ENCODE peak calls at places on chromosome 14, in four cellular contexts. One of them, this sample, is unnamed.

GRCh38 chr14:34691173-34691572 is 23.2 kb downstream of the CFL2 start:
- DNase-seq in pancreas: no peak
- DNase-seq in nephron progenitor cell: no peak
- DNase-seq in heart right ventricle: no peak
- DNase-seq in this sample: no peak

GRCh38 chr14:57171903-57172302 is 96.8 kb downstream of the EXOC5 start:
- DNase-seq in pancreas: no peak
- DNase-seq in nephron progenitor cell: no peak
- DNase-seq in heart right ventricle: no peak
- DNase-seq in this sample: no peak

GRCh38 chr14:101035466-101036225 is 132.1 kb upstream of the RTL1 start:
- DNase-seq in pancreas: no peak
- DNase-seq in nephron progenitor cell: no peak
- DNase-seq in heart right ventricle: no peak
- DNase-seq in this sample: no peak

GRCh38 chr14:98754343-98755025 is 517.5 kb downstream of the BCL11B start:
- DNase-seq in pancreas: no peak
- DNase-seq in nephron progenitor cell: no peak
- DNase-seq in heart right ventricle: no peak
- DNase-seq in this sample: no peak

GRCh38 chr14:63179383-63179782 is 24.9 kb upstream of the RHOJ start:
- DNase-seq in pancreas: no peak
- DNase-seq in nephron progenitor cell: no peak
- DNase-seq in heart right ventricle: no peak
- DNase-seq in this sample: no peak

GRCh38 chr14:100898935-100899840 is 4.3 kb downstream of the RTL1 start:
- DNase-seq in pancreas: peak
- DNase-seq in nephron progenitor cell: no peak
- DNase-seq in heart right ventricle: no peak
- DNase-seq in this sample: no peak

GRCh38 chr14:103122578-103123127 is 608 bp upstream of the TNFAIP2 start:
- DNase-seq in pancreas: no peak
- DNase-seq in nephron progenitor cell: no peak
- DNase-seq in heart right ventricle: no peak
- DNase-seq in this sample: no peak

GRCh38 chr14:68948686-68949085 is 30.4 kb downstream of the ACTN1 start:
- DNase-seq in pancreas: no peak
- DNase-seq in nephron progenitor cell: no peak
- DNase-seq in heart right ventricle: no peak
- DNase-seq in this sample: no peak

GRCh38 chr14:101620039-101620788 is 58.9 kb downstream of the DIO3 start:
- DNase-seq in pancreas: no peak
- DNase-seq in nephron progenitor cell: no peak
- DNase-seq in heart right ventricle: no peak
- DNase-seq in this sample: no peak

GRCh38 chr14:41609704-41610183 is 3.1 kb downstream of the LRFN5 start:
- DNase-seq in pancreas: no peak
- DNase-seq in nephron progenitor cell: peak
- DNase-seq in heart right ventricle: peak
- DNase-seq in this sample: peak

GRCh38 chr14:20659813-20660395 is 18.4 kb upstream of the OR6S1 start:
- DNase-seq in pancreas: no peak
- DNase-seq in nephron progenitor cell: no peak
- DNase-seq in heart right ventricle: no peak
- DNase-seq in this sample: no peak

GRCh38 chr14:93033039-93033982 is 82.4 kb downstream of the ITPK1 start:
- DNase-seq in pancreas: no peak
- DNase-seq in nephron progenitor cell: no peak
- DNase-seq in heart right ventricle: no peak
- DNase-seq in this sample: no peak

GRCh38 chr14:98906123-98906995 is 365.6 kb downstream of the BCL11B start:
- DNase-seq in pancreas: no peak
- DNase-seq in nephron progenitor cell: no peak
- DNase-seq in heart right ventricle: no peak
- DNase-seq in this sample: no peak

GRCh38 chr14:31843361-31844091 is 233.6 kb upstream of the ARHGAP5 start:
- DNase-seq in pancreas: no peak
- DNase-seq in nephron progenitor cell: no peak
- DNase-seq in heart right ventricle: no peak
- DNase-seq in this sample: no peak

GRCh38 chr14:25006961-25007795 is 42.8 kb downstream of the STXBP6 start:
- DNase-seq in pancreas: no peak
- DNase-seq in nephron progenitor cell: no peak
- DNase-seq in heart right ventricle: no peak
- DNase-seq in this sample: no peak

GRCh38 chr14:75147423-75148071 is 20.7 kb upstream of the NEK9 start:
- DNase-seq in pancreas: peak
- DNase-seq in nephron progenitor cell: peak
- DNase-seq in heart right ventricle: peak
- DNase-seq in this sample: no peak

GRCh38 chr14:100383727-100384158 is 60.6 kb downstream of the SLC25A47 start:
- DNase-seq in pancreas: peak
- DNase-seq in nephron progenitor cell: peak
- DNase-seq in heart right ventricle: peak
- DNase-seq in this sample: peak

GRCh38 chr14:68146812-68147211 is 327.2 kb downstream of the RAD51B start:
- DNase-seq in pancreas: no peak
- DNase-seq in nephron progenitor cell: no peak
- DNase-seq in heart right ventricle: no peak
- DNase-seq in this sample: no peak

GRCh38 chr14:54147285-54147684 is 190.7 kb upstream of the BMP4 start:
- DNase-seq in pancreas: no peak
- DNase-seq in nephron progenitor cell: no peak
- DNase-seq in heart right ventricle: no peak
- DNase-seq in this sample: no peak

GRCh38 chr14:99781091-99781490 is 12.1 kb upstream of the EML1 start:
- DNase-seq in pancreas: no peak
- DNase-seq in nephron progenitor cell: no peak
- DNase-seq in heart right ventricle: no peak
- DNase-seq in this sample: no peak

GRCh38 chr14:100651999-100652508 is 64.8 kb upstream of the BEGAIN start:
- DNase-seq in pancreas: peak
- DNase-seq in nephron progenitor cell: no peak
- DNase-seq in heart right ventricle: no peak
- DNase-seq in this sample: no peak

GRCh38 chr14:95434161-95434560 is 82.3 kb downstream of the SYNE3 start:
- DNase-seq in pancreas: no peak
- DNase-seq in nephron progenitor cell: no peak
- DNase-seq in heart right ventricle: no peak
- DNase-seq in this sample: no peak

GRCh38 chr14:75307700-75308379 is 29.2 kb downstream of the FOS start:
- DNase-seq in pancreas: peak
- DNase-seq in nephron progenitor cell: peak
- DNase-seq in heart right ventricle: peak
- DNase-seq in this sample: peak

GRCh38 chr14:94355191-94355794 is 32.2 kb upstream of the SERPINA6 start:
- DNase-seq in pancreas: no peak
- DNase-seq in nephron progenitor cell: peak
- DNase-seq in heart right ventricle: peak
- DNase-seq in this sample: no peak

GRCh38 chr14:56474419-56475022 is 105.1 kb upstream of the TMEM260 start:
- DNase-seq in pancreas: no peak
- DNase-seq in nephron progenitor cell: peak
- DNase-seq in heart right ventricle: no peak
- DNase-seq in this sample: peak

GRCh38 chr14:93103392-93104080 is 12.2 kb downstream of the ITPK1 start:
- DNase-seq in pancreas: peak
- DNase-seq in nephron progenitor cell: no peak
- DNase-seq in heart right ventricle: no peak
- DNase-seq in this sample: peak

GRCh38 chr14:95140060-95140858 is 17.1 kb downstream of the DICER1 start:
- DNase-seq in pancreas: no peak
- DNase-seq in nephron progenitor cell: no peak
- DNase-seq in heart right ventricle: no peak
- DNase-seq in this sample: no peak

GRCh38 chr14:61611880-61612630 is 83.3 kb upstream of the HIF1A start:
- DNase-seq in pancreas: no peak
- DNase-seq in nephron progenitor cell: no peak
- DNase-seq in heart right ventricle: no peak
- DNase-seq in this sample: no peak

GRCh38 chr14:103628684-103629502 is at the start of gene KLC1:
- DNase-seq in pancreas: peak
- DNase-seq in nephron progenitor cell: peak
- DNase-seq in heart right ventricle: peak
- DNase-seq in this sample: peak

GRCh38 chr14:65776193-65776592 is 363.7 kb downstream of the FUT8 start:
- DNase-seq in pancreas: no peak
- DNase-seq in nephron progenitor cell: no peak
- DNase-seq in heart right ventricle: no peak
- DNase-seq in this sample: no peak

GRCh38 chr14:77245820-77246219 is 25.2 kb downstream of the NGB start:
- DNase-seq in pancreas: no peak
- DNase-seq in nephron progenitor cell: no peak
- DNase-seq in heart right ventricle: no peak
- DNase-seq in this sample: no peak
- TF ChIP-seq CTCF in pancreas: no peak
- TF ChIP-seq CTCF in nephron progenitor cell: no peak
- TF ChIP-seq CTCF in heart right ventricle: no peak
- TF ChIP-seq CTCF in this sample: no peak

DNA sequence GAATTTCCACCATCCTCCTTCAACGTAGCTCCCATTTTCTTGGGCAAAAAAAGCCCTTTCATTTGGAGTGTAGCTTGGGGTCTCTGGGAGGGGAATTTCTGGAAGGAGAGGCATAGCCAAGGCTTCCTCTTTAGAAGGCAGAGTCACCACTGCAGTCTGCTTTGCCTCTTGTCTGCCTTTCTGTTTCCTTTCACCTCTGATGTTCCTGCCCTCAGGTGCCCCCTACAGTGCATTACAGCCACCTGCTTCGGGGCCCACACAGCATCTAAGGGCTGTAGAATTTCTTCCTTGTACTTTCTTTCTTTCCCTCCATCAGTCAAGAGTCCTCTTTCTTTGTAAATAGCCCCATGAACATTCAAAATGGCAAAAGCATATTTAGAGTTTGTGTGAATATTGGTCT is 1313.9 kb downstream of the TMEM121 start:
- DNase-seq in pancreas: no peak
- DNase-seq in nephron progenitor cell: no peak
- DNase-seq in heart right ventricle: no peak
- DNase-seq in this sample: no peak
- TF ChIP-seq CTCF in pancreas: no peak
- TF ChIP-seq CTCF in nephron progenitor cell: no peak
- TF ChIP-seq CTCF in heart right ventricle: no peak
- TF ChIP-seq CTCF in this sample: no peak

DNA sequence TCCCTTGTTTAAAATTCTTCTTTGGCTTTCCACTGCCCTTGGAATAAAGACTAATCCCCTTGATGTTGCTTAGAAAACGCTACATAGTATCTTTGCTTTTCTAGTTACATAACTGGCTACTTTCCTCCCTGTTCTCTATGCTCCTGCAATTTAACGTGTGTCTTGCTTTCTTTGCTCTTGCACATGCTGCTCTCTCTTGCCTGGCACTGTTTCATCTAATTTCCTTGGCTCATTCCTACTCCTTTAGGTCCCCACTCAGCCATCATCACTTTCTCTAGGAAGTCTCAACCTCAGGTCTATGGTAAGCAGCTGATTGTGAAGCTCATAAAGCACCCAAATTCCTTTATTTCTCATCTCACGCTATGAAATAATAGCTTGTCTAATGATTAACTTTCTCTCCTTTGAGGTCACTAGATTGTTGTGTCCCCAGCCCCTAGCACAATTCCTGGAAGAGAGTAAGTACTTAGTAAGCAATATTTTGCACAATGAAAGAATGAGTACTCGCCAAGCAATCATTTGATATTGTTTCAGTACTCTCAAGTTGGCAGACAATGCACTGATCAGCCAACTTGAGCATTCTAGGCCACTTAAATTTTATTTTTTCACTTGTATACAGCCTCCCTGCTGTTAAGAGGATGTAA is 3.3 kb downstream of the ALDH6A1 start:
- DNase-seq in pancreas: no peak
- DNase-seq in nephron progenitor cell: no peak
- DNase-seq in heart right ventricle: no peak
- DNase-seq in this sample: no peak
- TF ChIP-seq CTCF in pancreas: no peak
- TF ChIP-seq CTCF in nephron progenitor cell: no peak
- TF ChIP-seq CTCF in heart right ventricle: no peak
- TF ChIP-seq CTCF in this sample: no peak

GRCh38 chr14:22976620-22977433 is 5.5 kb downstream of the AJUBA start:
- DNase-seq in pancreas: no peak
- DNase-seq in nephron progenitor cell: no peak
- DNase-seq in heart right ventricle: no peak
- DNase-seq in this sample: no peak
- TF ChIP-seq CTCF in pancreas: no peak
- TF ChIP-seq CTCF in nephron progenitor cell: no peak
- TF ChIP-seq CTCF in heart right ventricle: no peak
- TF ChIP-seq CTCF in this sample: no peak

GRCh38 chr14:90760591-90761316 is 55.5 kb downstream of the TTC7B start:
- DNase-seq in pancreas: no peak
- DNase-seq in nephron progenitor cell: no peak
- DNase-seq in heart right ventricle: no peak
- DNase-seq in this sample: peak
- TF ChIP-seq CTCF in pancreas: peak
- TF ChIP-seq CTCF in nephron progenitor cell: peak
- TF ChIP-seq CTCF in heart right ventricle: peak
- TF ChIP-seq CTCF in this sample: no peak

GRCh38 chr14:44204061-44204815 is 302.8 kb downstream of the FSCB start:
- DNase-seq in pancreas: no peak
- DNase-seq in nephron progenitor cell: no peak
- DNase-seq in heart right ventricle: no peak
- DNase-seq in this sample: no peak
- TF ChIP-seq CTCF in pancreas: no peak
- TF ChIP-seq CTCF in nephron progenitor cell: no peak
- TF ChIP-seq CTCF in heart right ventricle: no peak
- TF ChIP-seq CTCF in this sample: no peak

This sample was measured in GM20000.